ENCODE peak calls at places on chromosomes 1 and 21, in ten cellular contexts. J, Q, S, U, A, X, N, O, R and D are unnamed samples.

GRCh38 chr1:48687271-48688045 is 89.2 kb downstream of the BEND5 start:
- DNase-seq in J (no peak), Q (no peak), S (no peak), U (no peak), A (no peak), X (no peak), N (no peak), O (no peak), R (no peak), D (no peak)

GRCh38 chr1:209989525-209989924 is 51.5 kb downstream of the SYT14 start:
- DNase-seq in J (no peak), Q (no peak), S (no peak), U (peak; percentile 1), A (no peak), X (no peak), N (no peak), O (no peak), R (no peak), D (no peak)

GRCh38 chr21:16468191-16468590 is 738.4 kb downstream of the USP25 start:
- DNase-seq in J (no peak), Q (no peak), S (no peak), U (no peak), A (no peak), X (no peak), N (no peak), O (no peak), R (no peak), D (no peak)

GRCh38 chr1:41582851-41583657 is 98.6 kb upstream of the EDN2 start:
- DNase-seq in J (no peak), Q (no peak), S (no peak), U (no peak), A (no peak), X (no peak), N (no peak), O (no peak), R (no peak), D (no peak)

GRCh38 chr1:44151332-44151731 is 9.9 kb upstream of the KLF18 start:
- DNase-seq in J (no peak), Q (no peak), S (no peak), U (no peak), A (no peak), X (no peak), N (no peak), O (no peak), R (no peak), D (no peak)

GRCh38 chr1:28112388-28113311 is 24.2 kb upstream of the EYA3 start:
- DNase-seq in J (no peak), Q (peak; percentile 63), S (no peak), U (peak; percentile 31), A (peak; percentile 20), X (peak; percentile 8), N (peak; percentile 18), O (peak; percentile 31), R (peak; percentile 68), D (peak; percentile 52)

GRCh38 chr21:40603774-40604173 is 243.2 kb downstream of the DSCAM start:
- DNase-seq in J (no peak), Q (no peak), S (no peak), U (no peak), A (no peak), X (no peak), N (no peak), O (no peak), R (no peak), D (no peak)

GRCh38 chr1:117606608-117607261 is 887 bp downstream of the TENT5C start:
- DNase-seq in J (no peak), Q (peak; percentile 72), S (peak; percentile 64), U (peak; percentile 66), A (no peak), X (peak; percentile 39), N (peak; percentile 46), O (peak; percentile 37), R (peak; percentile 57), D (peak; percentile 59)

GRCh38 chr1:145714524-145715111 is 4.7 kb upstream of the CD160 start:
- DNase-seq in J (peak; percentile 57), Q (no peak), S (no peak), U (peak; percentile 83), A (no peak), X (peak; percentile 64), N (no peak), O (no peak), R (peak; percentile 38), D (no peak)

GRCh38 chr21:35229290-35229689 is 180.2 kb upstream of the RUNX1 start:
- DNase-seq in J (no peak), Q (no peak), S (no peak), U (peak; percentile 32), A (no peak), X (no peak), N (no peak), O (no peak), R (no peak), D (no peak)
- H3K27ac ChIP-seq in J (peak overlapping the region; percentile 9), Q (no peak overlapping the region), S (no peak overlapping the region), U (no peak overlapping the region), A (no peak overlapping the region), X (no peak overlapping the region), N (no peak overlapping the region), O (no peak overlapping the region), R (no peak overlapping the region), D (no peak overlapping the region)

GRCh38 chr1:13792429-13792828 is 92.4 kb downstream of the PRDM2 start:
- DNase-seq in J (no peak), Q (no peak), S (no peak), U (no peak), A (no peak), X (no peak), N (no peak), O (no peak), R (no peak), D (peak; percentile 91)

GRCh38 chr1:13784971-13785370 is 85.0 kb downstream of the PRDM2 start:
- DNase-seq in J (no peak), Q (no peak), S (no peak), U (no peak), A (no peak), X (no peak), N (no peak), O (no peak), R (no peak), D (no peak)

GRCh38 chr1:13786541-13786940 is 86.6 kb downstream of the PRDM2 start:
- DNase-seq in J (no peak), Q (no peak), S (no peak), U (no peak), A (no peak), X (no peak), N (no peak), O (no peak), R (no peak), D (no peak)

GRCh38 chr1:13790290-13791035 is 90.5 kb downstream of the PRDM2 start:
- DNase-seq in J (no peak), Q (no peak), S (peak; percentile 13), U (no peak), A (no peak), X (no peak), N (no peak), O (no peak), R (no peak), D (no peak)

GRCh38 chr1:13788795-13789194 is 88.8 kb downstream of the PRDM2 start:
- DNase-seq in J (no peak), Q (no peak), S (no peak), U (no peak), A (no peak), X (no peak), N (no peak), O (no peak), R (no peak), D (no peak)
- H3K36me3 ChIP-seq in J (peaks cover 41% of the 10 kb centered on the region), Q (peaks cover 2% of the 10 kb centered on the region), S (peaks cover 22% of the 10 kb centered on the region), U (peaks cover 9% of the 10 kb centered on the region), A (peaks cover 12% of the 10 kb centered on the region), X (no peaks in the 10 kb centered on the region), N (no peaks in the 10 kb centered on the region), O (peaks cover 37% of the 10 kb centered on the region), R (no peaks in the 10 kb centered on the region), D (peaks cover 21% of the 10 kb centered on the region)

GRCh38 chr1:25566186-25566729 is 22.9 kb downstream of the LDLRAP1 start:
- DNase-seq in J (no peak), Q (no peak), S (no peak), U (no peak), A (no peak), X (no peak), N (no peak), O (no peak), R (no peak), D (peak; percentile 44)

GRCh38 chr1:25564777-25565176 is 21.4 kb downstream of the LDLRAP1 start:
- DNase-seq in J (no peak), Q (no peak), S (no peak), U (no peak), A (no peak), X (no peak), N (no peak), O (no peak), R (no peak), D (no peak)

GRCh38 chr1:25563330-25564215 is 20.2 kb downstream of the LDLRAP1 start:
- DNase-seq in J (no peak), Q (no peak), S (no peak), U (no peak), A (no peak), X (no peak), N (no peak), O (no peak), R (no peak), D (peak; percentile 47)

GRCh38 chr1:25565626-25566025 is 22.2 kb downstream of the LDLRAP1 start:
- DNase-seq in J (no peak), Q (no peak), S (no peak), U (no peak), A (no peak), X (no peak), N (no peak), O (no peak), R (no peak), D (peak; percentile 67)

GRCh38 chr1:25565188-25565591 is 21.8 kb downstream of the LDLRAP1 start:
- DNase-seq in J (no peak), Q (no peak), S (peak; percentile 72), U (peak; percentile 32), A (no peak), X (no peak), N (no peak), O (no peak), R (no peak), D (peak; percentile 65)
- H3K27ac ChIP-seq in J (peak overlapping the region; percentile 21), Q (peak overlapping the region; percentile 73), S (no peak overlapping the region), U (no peak overlapping the region), A (no peak overlapping the region), X (no peak overlapping the region), N (no peak overlapping the region), O (peak overlapping the region; percentile 3), R (no peak overlapping the region), D (no peak overlapping the region)

GRCh38 chr1:4107291-4107690 is 207.2 kb upstream of the C1orf174 start:
- DNase-seq in J (no peak), Q (peak; percentile 13), S (no peak), U (no peak), A (no peak), X (no peak), N (no peak), O (no peak), R (no peak), D (no peak)
- H3K36me3 ChIP-seq in J (no peaks in the 10 kb centered on the region), Q (no peaks in the 10 kb centered on the region), S (no peaks in the 10 kb centered on the region), U (no peaks in the 10 kb centered on the region), A (no peaks in the 10 kb centered on the region), X (no peaks in the 10 kb centered on the region), N (no peaks in the 10 kb centered on the region), O (no peaks in the 10 kb centered on the region), R (no peaks in the 10 kb centered on the region), D (no peaks in the 10 kb centered on the region)